ENCODE peak calls at places on chromosomes 4 and X, in six cellular contexts. J is WTC11, D is GM12878, Y is H1, V is HepG2, O is K562. Q is an unnamed sample.
A peak's percentile ranks its signal among the peaks of the same experiment; 100 is the strongest.

GRCh38 chr4:124334119-124334518 is 378.4 kb downstream of the ANKRD50 start:
- DNase-seq in Y (no peak), J (no peak), V (peak; percentile 24), O (peak; percentile 57), D (no peak), Q (peak; percentile 82)

GRCh38 chr4:25481648-25482047 is 104.6 kb downstream of the ANAPC4 start:
- DNase-seq in D (no peak), Y (no peak), J (no peak), O (no peak), V (no peak), Q (peak; percentile 90)

GRCh38 chrX:119552508-119552907 is 12.7 kb downstream of the STEEP1 start:
- DNase-seq in D (no peak), O (no peak), J (no peak), V (no peak), Y (no peak), Q (no peak)

GRCh38 chr4:134422776-134423175 is 221.2 kb upstream of the PABPC4L start:
- DNase-seq in Y (no peak), D (no peak), O (no peak), J (no peak), V (no peak), Q (no peak)

GRCh38 chrX:50996930-50997329 is 86.4 kb downstream of the BMP15 start:
- DNase-seq in Y (no peak), J (peak; percentile 22), V (no peak), D (no peak), O (no peak), Q (peak; percentile 52)

GRCh38 chr4:147492761-147493160 is 11.9 kb downstream of the EDNRA start:
- DNase-seq in V (no peak), O (no peak), D (peak; percentile 27), J (no peak), Y (no peak), Q (no peak)

GRCh38 chr4:8202108-8202507 is 3.0 kb downstream of the SH3TC1 start:
- DNase-seq in D (no peak), O (no peak), J (no peak), V (no peak), Y (no peak), Q (no peak)

GRCh38 chr4:82713856-82714255 is 84.7 kb downstream of the SCD5 start:
- DNase-seq in J (no peak), V (no peak), O (no peak), Y (no peak), D (no peak), Q (no peak)

GRCh38 chrX:130155564-130155963 is 10.1 kb downstream of the AIFM1 start:
- DNase-seq in Y (no peak), D (no peak), O (no peak), J (no peak), V (no peak), Q (no peak)

GRCh38 chr4:55733874-55734437 is 85.6 kb upstream of the EXOC1L start:
- DNase-seq in D (no peak), Y (no peak), J (no peak), O (peak; percentile 92), V (peak; percentile 8), Q (no peak)

GRCh38 chr4:137394000-137394399 is 138.3 kb downstream of the PCDH18 start:
- DNase-seq in D (no peak), Y (no peak), V (no peak), O (no peak), J (no peak), Q (no peak)

GRCh38 chr4:117479673-117480072 is 394.3 kb upstream of the TRAM1L1 start:
- DNase-seq in J (no peak), D (no peak), V (no peak), O (no peak), Y (no peak), Q (no peak)

GRCh38 chr4:88511236-88511635 is 12.3 kb downstream of the PYURF start:
- DNase-seq in Y (no peak), D (no peak), V (no peak), O (no peak), J (no peak), Q (no peak)

GRCh38 chr4:6180841-6181631 is 19.3 kb downstream of the JAKMIP1 start:
- DNase-seq in V (no peak), D (peak; percentile 98), O (no peak), Y (no peak), J (no peak), Q (no peak)

GRCh38 chr4:138300616-138301015 is 58.5 kb upstream of the SLC7A11 start:
- DNase-seq in Y (no peak), J (no peak), D (no peak), V (no peak), O (no peak), Q (no peak)

GRCh38 chrX:71103110-71103983 is 3.2 kb downstream of the CXorf65 start:
- DNase-seq in D (no peak), J (peak; percentile 66), V (no peak), O (peak; percentile 93), Y (peak; percentile 56), Q (peak; percentile 80)

GRCh38 chrX:149830192-149830873 is 48.6 kb downstream of the MAGEA9 start:
- DNase-seq in V (no peak), D (peak; percentile 17), J (peak; percentile 37), Y (peak; percentile 51), O (no peak), Q (peak; percentile 72)

GRCh38 chr4:100848865-100849264 is 331.0 kb upstream of the EMCN start:
- DNase-seq in O (no peak), V (no peak), Y (no peak), J (peak; percentile 21), D (no peak), Q (peak; percentile 48)

GRCh38 chr4:4518747-4519146 is 23.1 kb downstream of the STX18 start:
- DNase-seq in J (no peak), Y (no peak), O (no peak), D (no peak), V (no peak), Q (no peak)

GRCh38 chr4:4524364-4524763 is 17.5 kb downstream of the STX18 start:
- DNase-seq in Y (no peak), J (peak; percentile 28), O (peak; percentile 19), V (no peak), D (peak; percentile 76), Q (peak; percentile 77)

GRCh38 chr4:4521069-4521468 is 20.8 kb downstream of the STX18 start:
- DNase-seq in J (peak; percentile 34), O (no peak), Y (no peak), V (no peak), D (peak; percentile 36), Q (peak; percentile 56)

GRCh38 chr4:4521767-4522166 is 20.1 kb downstream of the STX18 start:
- DNase-seq in D (no peak), Y (no peak), J (no peak), V (no peak), O (no peak), Q (no peak)

GRCh38 chr4:4519296-4519898 is 22.5 kb downstream of the STX18 start:
- DNase-seq in V (no peak), D (no peak), Y (no peak), J (no peak), O (peak; percentile 27), Q (peak; percentile 67)
- TF ChIP-seq CREB1 in V (no peak), D (no peak), Y (no peak), J (no peak), O (no peak), Q (no peak)

GRCh38 chr4:185113340-185113739 is 29.7 kb upstream of the SLC25A4 start:
- DNase-seq in O (peak; percentile 28), D (no peak), Y (no peak), J (no peak), V (no peak), Q (no peak)

GRCh38 chr4:185109736-185110135 is 33.3 kb upstream of the SLC25A4 start:
- DNase-seq in J (no peak), D (no peak), Y (no peak), V (no peak), O (no peak), Q (peak; percentile 78)

GRCh38 chr4:185110375-185110823 is 32.7 kb upstream of the SLC25A4 start:
- DNase-seq in O (no peak), J (no peak), Y (no peak), D (no peak), V (no peak), Q (no peak)

GRCh38 chr4:185108669-185109068 is 34.4 kb upstream of the SLC25A4 start:
- DNase-seq in D (no peak), V (no peak), J (no peak), Y (no peak), O (no peak), Q (no peak)

DNA sequence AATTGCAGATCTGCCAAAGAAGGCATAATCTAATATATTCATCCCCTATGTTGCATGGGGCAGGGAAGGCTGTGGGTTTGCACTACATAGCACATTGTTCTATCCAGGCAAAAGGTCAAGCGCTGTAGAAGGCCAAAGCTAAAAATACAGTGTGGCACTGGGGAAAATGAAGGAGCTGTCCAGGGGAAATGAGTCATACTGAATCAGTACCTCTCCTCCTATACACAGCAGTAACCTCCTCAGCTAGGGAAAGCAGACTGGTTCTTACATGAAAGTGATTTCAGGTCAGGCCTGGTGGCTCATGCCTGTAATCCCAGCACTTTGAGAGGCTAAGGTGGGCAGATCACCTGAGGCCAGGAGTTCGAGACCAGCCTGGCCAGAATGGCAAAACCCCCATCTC is 31.0 kb upstream of the SLC25A4 start:
- DNase-seq in V (peak; percentile 31), D (no peak), J (no peak), O (peak; percentile 65), Y (peak; percentile 23), Q (no peak)
- TF ChIP-seq CREB1 in V (no peak), D (no peak), J (no peak), O (no peak), Y (no peak), Q (no peak)

GRCh38 chr4:86848136-86848535 is 1.0 kb downstream of the SLC10A6 start:
- DNase-seq in J (no peak), O (no peak), D (no peak), Y (no peak), V (no peak), Q (no peak)
- TF ChIP-seq CREB1 in J (no peak), O (no peak), D (no peak), Y (no peak), V (no peak), Q (no peak)

GRCh38 chrX:65034292-65034640 is 58.0 kb upstream of the ZC4H2 start:
- DNase-seq in O (no peak), V (no peak), Y (no peak), J (no peak), D (no peak), Q (no peak)

GRCh38 chrX:65034641-65035450 is 58.6 kb upstream of the ZC4H2 start:
- DNase-seq in D (no peak), Y (peak; percentile 79), V (peak; percentile 56), O (peak; percentile 85), J (peak; percentile 85), Q (peak; percentile 80)

DNA sequence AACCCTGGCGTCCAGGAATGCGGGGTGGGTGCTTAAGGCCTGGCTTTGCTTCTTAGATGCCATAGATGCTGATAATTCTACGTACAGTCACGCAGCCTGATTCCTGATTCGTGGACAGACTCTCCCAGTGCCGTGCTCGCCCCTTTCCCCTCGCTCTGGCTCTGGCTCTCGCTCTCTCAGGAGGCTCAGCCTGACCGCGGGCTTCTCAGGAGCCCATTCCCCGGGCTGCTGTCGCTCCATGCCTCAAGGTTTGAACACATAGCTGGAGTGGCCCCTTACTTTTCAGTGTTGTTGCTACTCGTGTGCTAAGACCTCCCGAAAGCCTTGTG is 59.2 kb upstream of the ZC4H2 start:
- DNase-seq in V (no peak), J (peak; percentile 20), O (peak; percentile 24), Y (peak; percentile 46), D (no peak), Q (peak; percentile 28)
- TF ChIP-seq CREB1 in V (no peak), J (no peak), O (no peak), Y (no peak), D (no peak), Q (no peak)

Q was measured in GM23338.